ENCODE peak calls at places on chromosome 18, in four cellular contexts. J, U, C and O are unnamed samples.

GRCh38 chr18:1784113-1784512 is 787.2 kb downstream of the METTL4 start:
- DNase-seq in C (no peak), J (no peak), U (peak; percentile 67), O (no peak)

GRCh38 chr18:49227456-49227855 is 233.0 kb downstream of the DYM start:
- DNase-seq in U (no peak), C (no peak), J (peak; percentile 19), O (no peak)

GRCh38 chr18:46152808-46153617 is 48.8 kb downstream of the HAUS1 start:
- DNase-seq in C (no peak), J (peak; percentile 73), U (peak; percentile 79), O (no peak)

GRCh38 chr18:21364471-21364870 is 122.4 kb downstream of the GREB1L start:
- DNase-seq in J (no peak), C (no peak), U (no peak), O (no peak)

GRCh38 chr18:4106407-4107033 is 348.6 kb downstream of the DLGAP1 start:
- DNase-seq in J (no peak), C (peak; percentile 52), U (peak; percentile 92), O (no peak)

GRCh38 chr18:63316612-63317555 is 2.7 kb downstream of the BCL2 start:
- DNase-seq in C (no peak), U (no peak), J (no peak), O (no peak)

GRCh38 chr18:1191341-1191740 is 286.7 kb downstream of the ADCYAP1 start:
- DNase-seq in C (no peak), U (no peak), J (no peak), O (no peak)

GRCh38 chr18:42929857-42930256 is 185.6 kb downstream of the RIT2 start:
- DNase-seq in U (peak; percentile 69), C (no peak), J (no peak), O (no peak)

GRCh38 chr18:76657428-76657827 is 162.4 kb upstream of the ZNF516 start:
- DNase-seq in C (no peak), U (no peak), J (no peak), O (no peak)

GRCh38 chr18:64322189-64322588 is 173.3 kb upstream of the LINC00305 start:
- DNase-seq in U (peak; percentile 60), C (no peak), J (no peak), O (no peak)

GRCh38 chr18:78929502-78929901 is 50.1 kb upstream of the SALL3 start:
- DNase-seq in J (no peak), U (no peak), C (no peak), O (no peak)

GRCh38 chr18:62877448-62878221 is 162.3 kb downstream of the PHLPP1 start:
- DNase-seq in J (no peak), C (peak; percentile 65), U (peak; percentile 72), O (no peak)

GRCh38 chr18:29078272-29078671 is 901.3 kb upstream of the CDH2 start:
- DNase-seq in J (no peak), C (no peak), U (no peak), O (no peak)

GRCh38 chr18:44789704-44790103 is 109.0 kb downstream of the SETBP1 start:
- DNase-seq in U (no peak), J (peak; percentile 42), C (no peak), O (no peak)

GRCh38 chr18:3044931-3045698 is 32.2 kb upstream of the LPIN2 start:
- DNase-seq in U (peak; percentile 20), C (no peak), J (no peak), O (no peak)

GRCh38 chr18:79940814-79941472 is 10.5 kb downstream of the SLC66A2 start:
- DNase-seq in U (peak; percentile 32), C (no peak), J (no peak), O (no peak)

GRCh38 chr18:48841381-48842258 is 109.1 kb downstream of the SMAD7 start:
- DNase-seq in J (no peak), C (peak; percentile 57), U (no peak), O (peak; percentile 87)

GRCh38 chr18:77397617-77398016 is 148.0 kb downstream of the GALR1 start:
- DNase-seq in U (no peak), J (no peak), C (no peak), O (no peak)

GRCh38 chr18:74229891-74230290 is 61.9 kb downstream of the CYB5A start:
- DNase-seq in U (no peak), C (no peak), J (no peak), O (no peak)

GRCh38 chr18:58429442-58429841 is 199.4 kb downstream of the ALPK2 start:
- DNase-seq in U (no peak), C (no peak), J (no peak), O (no peak)

GRCh38 chr18:80041424-80041823 is 7.2 kb downstream of the RBFA start:
- DNase-seq in U (no peak), J (no peak), C (no peak), O (no peak)

GRCh38 chr18:5294113-5294617 is 1.4 kb downstream of the ZBTB14 start:
- DNase-seq in C (peak; percentile 5), U (no peak), J (no peak), O (peak; percentile 48)

GRCh38 chr18:48801728-48802542 is 148.8 kb downstream of the SMAD7 start:
- DNase-seq in J (no peak), U (peak; percentile 29), C (no peak), O (peak; percentile 28)

GRCh38 chr18:6115710-6116109 is 220.4 kb upstream of the TMEM200C start:
- DNase-seq in J (no peak), U (no peak), C (no peak), O (no peak)

DNA sequence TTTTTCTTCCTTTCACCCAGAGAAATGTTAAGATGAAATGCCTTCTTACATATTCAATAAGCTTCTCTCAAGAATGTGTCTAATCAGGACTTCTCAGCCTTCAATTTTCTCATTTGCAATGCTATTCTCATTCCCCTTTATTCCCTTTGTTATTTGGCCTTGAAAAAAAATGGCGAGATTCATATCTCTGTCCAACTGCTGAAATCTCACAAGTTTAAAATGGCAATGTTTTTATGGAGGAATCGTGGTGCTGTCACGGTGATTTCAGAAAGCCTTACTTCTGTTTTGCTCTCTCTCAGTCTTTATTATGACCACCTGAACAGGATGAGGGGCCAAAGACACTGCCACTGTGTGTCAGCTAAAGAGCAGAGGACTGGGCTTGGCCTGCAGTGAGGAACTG is 928.5 kb downstream of the DCC start:
- DNase-seq in C (no peak), J (no peak), U (no peak), O (no peak)
- H3K9me3 ChIP-seq in C (peaks cover 8% of the 10 kb centered on the region), J (no peaks in the 10 kb centered on the region), U (no peaks in the 10 kb centered on the region), O (no peaks in the 10 kb centered on the region)

DNA sequence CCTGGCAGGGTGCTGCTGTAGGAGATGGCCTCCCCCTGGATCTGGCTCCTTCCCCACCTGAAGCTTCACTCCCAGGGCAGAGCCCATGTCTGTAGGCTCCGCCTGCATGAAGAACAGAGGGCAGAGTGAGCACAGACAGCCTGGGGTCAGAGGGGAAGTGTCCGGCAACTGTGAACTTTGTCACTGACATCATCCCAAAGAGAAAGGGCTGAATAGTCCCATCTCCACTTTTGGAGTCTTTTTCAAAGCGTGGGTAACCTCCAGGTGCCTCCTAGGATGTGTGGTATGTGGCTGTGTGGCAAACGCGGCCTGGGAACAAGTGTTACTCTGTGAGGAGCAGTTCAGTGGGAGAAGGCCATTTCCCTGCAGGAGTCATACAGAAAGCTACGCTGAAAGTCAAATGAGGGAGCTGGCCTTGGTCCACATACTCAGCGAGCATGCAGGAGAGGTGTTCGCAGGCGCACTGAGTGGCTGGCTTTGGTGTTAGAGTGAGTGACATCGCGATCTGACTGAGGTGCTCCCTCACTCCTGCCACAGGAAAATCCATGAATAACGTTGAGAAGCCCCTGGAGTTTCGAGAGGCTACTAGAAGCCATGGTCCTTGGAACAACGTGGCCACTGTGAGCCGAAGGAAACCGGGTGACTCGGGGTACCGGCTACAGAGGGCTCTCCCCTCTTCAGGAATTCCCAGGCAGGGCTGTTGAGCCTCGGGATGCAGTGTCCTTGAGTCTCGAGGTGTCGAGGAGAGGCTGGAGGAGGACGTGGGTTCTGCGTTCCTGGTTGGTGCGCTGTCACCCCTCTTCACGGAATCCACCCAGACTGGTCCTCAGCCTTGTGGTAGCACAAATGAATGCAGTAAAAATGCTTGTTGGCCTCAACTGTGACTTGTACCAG is 54.7 kb downstream of the CABLES1 start:
- DNase-seq in C (no peak), U (peak; percentile 44), J (no peak), O (peak; percentile 82)
- H3K27ac ChIP-seq in C (no peak overlapping the region), U (no peak overlapping the region), J (no peak overlapping the region), O (peak overlapping the region; percentile 50)

DNA sequence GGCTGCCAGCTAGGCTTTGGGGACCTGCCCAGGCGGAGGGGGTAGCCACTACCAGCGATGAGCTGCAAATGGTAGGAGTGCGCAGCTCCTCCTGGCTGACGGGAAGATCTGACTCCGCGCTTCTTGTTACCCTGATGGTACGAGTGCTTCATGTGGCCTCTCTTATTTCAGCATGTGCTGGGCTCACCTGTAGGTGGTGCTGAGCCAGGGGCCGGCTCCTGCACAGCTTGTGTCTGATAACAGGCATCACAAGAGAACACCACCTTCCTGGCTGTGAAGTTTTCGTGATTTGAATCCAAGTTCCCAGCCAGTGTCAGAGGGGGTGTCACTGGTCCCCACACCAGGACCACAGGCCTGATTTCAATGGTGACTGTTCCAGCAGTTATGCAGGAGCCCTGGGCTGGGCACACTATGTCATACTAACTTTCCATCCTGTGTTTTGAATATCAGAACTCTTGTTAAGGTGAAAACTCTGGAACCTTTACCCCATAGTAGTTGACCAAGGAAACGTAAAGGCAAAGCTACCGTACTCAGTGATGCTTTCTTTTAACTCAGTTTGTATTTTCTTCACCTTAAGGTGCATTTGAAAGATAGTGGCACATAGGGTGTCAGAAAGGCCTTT is 28.0 kb downstream of the APCDD1 start:
- DNase-seq in U (no peak), J (no peak), C (no peak), O (no peak)
- TF ChIP-seq CTCF in U (peak; percentile 52), J (no peak), C (no peak), O (no peak)

DNA sequence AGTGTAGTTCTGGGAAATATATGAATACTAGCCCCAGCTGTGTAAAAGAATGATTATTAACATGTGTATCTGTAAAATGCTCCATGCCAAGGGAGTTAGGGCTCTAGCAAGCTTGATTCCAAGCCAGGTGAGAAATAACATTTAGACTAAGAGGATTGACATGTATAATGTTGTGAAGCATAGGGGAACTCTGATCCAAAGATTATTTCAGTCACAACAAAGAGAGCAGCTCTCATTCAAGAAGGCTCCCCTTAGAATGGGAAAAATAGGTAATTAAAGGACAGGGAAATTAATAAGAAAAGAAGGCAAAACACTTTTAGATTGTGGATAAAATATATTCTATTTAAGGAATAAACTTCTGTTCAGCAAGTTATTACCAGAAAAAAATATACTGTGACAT is 347.3 kb upstream of the CDH7 start:
- DNase-seq in C (no peak), U (no peak), J (no peak), O (no peak)
- H3K9me3 ChIP-seq in C (peaks cover 6% of the 10 kb centered on the region), U (no peaks in the 10 kb centered on the region), J (peaks cover 1% of the 10 kb centered on the region), O (no peaks in the 10 kb centered on the region)

GRCh38 chr18:50658601-50659000 is 98.7 kb downstream of the MAPK4 start:
- DNase-seq in U (peak; percentile 21), C (no peak), J (no peak), O (no peak)
- H3K27ac ChIP-seq in U (no peak overlapping the region), C (no peak overlapping the region), J (no peak overlapping the region), O (no peak overlapping the region)

DNA sequence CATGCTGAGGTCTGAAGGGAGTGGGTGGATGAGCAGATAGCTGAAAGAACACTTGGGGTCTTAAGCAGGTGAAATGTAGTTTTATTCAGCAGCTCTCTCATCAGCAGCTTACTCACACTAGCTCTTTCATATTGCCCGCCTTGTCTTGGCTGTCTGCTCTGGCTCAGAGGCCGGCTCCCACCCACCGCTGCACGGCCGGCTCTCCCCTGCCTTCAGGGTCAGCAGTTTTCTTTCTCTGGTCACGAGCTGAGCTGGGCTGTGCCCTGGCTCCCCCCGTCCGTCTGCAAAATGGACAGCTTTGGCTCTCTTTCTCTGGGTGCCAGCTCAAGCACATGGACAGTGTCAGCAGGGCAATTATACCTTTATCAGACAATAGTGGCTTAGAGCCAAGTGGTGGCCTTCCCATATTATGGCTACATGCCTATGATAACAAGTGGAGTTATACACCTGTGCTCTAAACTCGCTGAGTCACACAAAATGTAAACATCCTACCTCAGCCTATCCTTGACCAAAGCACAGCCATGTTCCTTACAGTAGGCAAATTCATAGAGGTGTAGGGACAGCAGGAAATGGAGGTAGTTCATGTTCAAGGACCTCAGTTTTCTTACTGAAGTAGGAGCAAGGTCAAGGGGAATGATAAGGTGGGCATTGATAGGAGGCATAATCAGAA is 224.8 kb downstream of the SOCS6 start:
- DNase-seq in C (no peak), U (no peak), J (no peak), O (no peak)
- TF ChIP-seq CTCF in C (no peak), U (no peak), J (no peak), O (no peak)

GRCh38 chr18:35828591-35828990 is 143.9 kb upstream of the RMP24 start:
- DNase-seq in J (no peak), U (no peak), C (no peak), O (no peak)
- H3K9me3 ChIP-seq in J (peaks cover 7% of the 10 kb centered on the region), U (peaks cover 46% of the 10 kb centered on the region), C (peaks cover 4% of the 10 kb centered on the region), O (no peaks in the 10 kb centered on the region)